ENCODE peak calls at places on chromosome 19, in seven cellular contexts. H, F, U, G, N, Z and O are unnamed samples.

GRCh38 chr19:11446652-11447301 is 11.3 kb downstream of the PRKCSH start:
- DNase-seq in H (no peak), F (no peak), U (peak), G (peak), N (peak), Z (no peak), O (no peak)

GRCh38 chr19:51751655-51752054 is at the start of gene FPR1:
- DNase-seq in H (no peak), F (no peak), U (peak), G (no peak), N (no peak), Z (no peak), O (peak)

GRCh38 chr19:42255766-42256750 is 1.1 kb upstream of the ERF start:
- DNase-seq in H (no peak), F (no peak), U (peak), G (peak), N (peak), Z (no peak), O (no peak)

GRCh38 chr19:22427587-22428298 is 5.6 kb upstream of the ZNF98 start:
- DNase-seq in H (no peak), F (no peak), U (no peak), G (no peak), N (no peak), Z (no peak), O (no peak)

GRCh38 chr19:50607874-50608785 is 31.6 kb downstream of the SYT3 start:
- DNase-seq in H (peak), F (peak), U (peak), G (peak), N (peak), Z (no peak), O (peak)

GRCh38 chr19:30719189-30719990 is 347.2 kb downstream of the ZNF536 start:
- DNase-seq in H (no peak), F (no peak), U (peak), G (no peak), N (peak), Z (no peak), O (no peak)

GRCh38 chr19:283395-283794 is 7.8 kb downstream of the PLPP2 start:
- DNase-seq in H (no peak), F (no peak), U (no peak), G (no peak), N (peak), Z (no peak), O (no peak)

GRCh38 chr19:52941941-52942370 is 18.7 kb upstream of the ZNF888 start:
- DNase-seq in H (peak), F (no peak), U (peak), G (peak), N (no peak), Z (no peak), O (peak)

GRCh38 chr19:7641288-7642276 is 4.7 kb downstream of the STXBP2 start:
- DNase-seq in H (no peak), F (no peak), U (no peak), G (no peak), N (no peak), Z (no peak), O (no peak)